ENCODE peak calls at places on chromosomes 11 and 22, in seven cellular contexts. W, O, Q, X, E, U and A are unnamed samples.

GRCh38 chr22:40898850-40899357 is 37.0 kb upstream of the DNAJB7 start:
- DNase-seq in Q (peak; percentile 23), X (no peak), O (peak; percentile 23), U (no peak), E (peak; percentile 71), W (peak; percentile 62), A (no peak)

GRCh38 chr11:66050581-66051231 is 1.5 kb upstream of the SF3B2 start:
- DNase-seq in W (no peak), E (peak; percentile 47), U (no peak), Q (no peak), X (no peak), O (peak; percentile 46), A (no peak)

GRCh38 chr11:9462172-9462799 is 1.5 kb downstream of the ZNF143 start:
- DNase-seq in E (peak; percentile 14), O (no peak), Q (no peak), X (no peak), U (no peak), W (no peak), A (no peak)

GRCh38 chr11:126963603-126964353 is 36.8 kb downstream of the KIRREL3 start:
- DNase-seq in X (peak; percentile 17), O (no peak), W (no peak), U (no peak), E (no peak), Q (no peak), A (no peak)

GRCh38 chr11:101870510-101870909 is 44.3 kb upstream of the CEP126 start:
- DNase-seq in X (no peak), O (no peak), U (no peak), Q (peak; percentile 41), E (no peak), W (no peak), A (no peak)

GRCh38 chr22:47367993-47368945 is 605.8 kb downstream of the TBC1D22A start:
- DNase-seq in O (no peak), W (no peak), Q (no peak), U (no peak), E (no peak), X (no peak), A (no peak)

GRCh38 chr22:26169312-26170111 is at the start of gene SEZ6L:
- DNase-seq in E (peak; percentile 79), X (no peak), W (no peak), Q (no peak), O (peak; percentile 90), U (no peak), A (no peak)

GRCh38 chr11:86313793-86314192 is 11.8 kb downstream of the HIKESHI start:
- DNase-seq in W (no peak), E (no peak), X (no peak), Q (no peak), U (no peak), O (no peak), A (no peak)

GRCh38 chr11:115170133-115170815 is 333.9 kb downstream of the CADM1 start:
- DNase-seq in X (peak; percentile 37), Q (no peak), O (peak; percentile 47), U (no peak), W (peak; percentile 18), E (peak; percentile 80), A (no peak)

GRCh38 chr11:66184728-66185127 is 83.7 kb upstream of the RAB1B start:
- DNase-seq in Q (no peak), E (peak; percentile 41), O (no peak), U (no peak), X (no peak), W (no peak), A (no peak)

GRCh38 chr22:17266261-17266971 is 47.2 kb upstream of the ADA2 start:
- DNase-seq in Q (no peak), X (peak; percentile 76), E (peak; percentile 90), O (no peak), U (no peak), W (no peak), A (no peak)

GRCh38 chr22:37381489-37381888 is 45.8 kb downstream of the ELFN2 start:
- DNase-seq in U (no peak), O (no peak), W (no peak), E (no peak), Q (no peak), X (no peak), A (no peak)

DNA sequence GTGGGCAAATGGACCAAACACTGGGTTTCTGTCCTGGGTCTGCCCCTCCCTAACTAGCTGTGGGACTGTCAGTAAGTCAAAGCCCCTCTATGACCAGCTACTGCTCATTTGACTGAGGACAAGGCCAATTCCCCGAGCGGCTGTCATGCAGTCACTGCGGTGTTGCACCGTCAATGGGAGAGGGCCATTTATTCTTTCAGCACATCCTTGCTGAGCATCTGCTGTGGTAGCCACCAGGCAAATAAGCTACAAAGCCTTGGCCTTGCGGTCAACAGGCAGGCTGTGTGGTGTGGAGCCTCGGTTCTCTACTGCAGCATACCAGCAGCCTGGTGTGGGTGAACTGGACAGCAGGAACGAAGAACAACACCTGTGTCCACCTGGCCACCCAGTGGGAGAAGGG is 25.8 kb upstream of the SERPIND1 start:
- DNase-seq in X (no peak), O (no peak), W (no peak), Q (no peak), U (no peak), E (no peak), A (no peak)
- H3K27ac ChIP-seq in X (no peak overlapping the region), O (no peak overlapping the region), W (no peak overlapping the region), Q (no peak overlapping the region), U (peak overlapping the region; percentile 58), E (no peak overlapping the region), A (peak overlapping the region; percentile 41)

GRCh38 chr11:1033016-1033798 is 3.3 kb downstream of the MUC6 start:
- DNase-seq in W (no peak), O (no peak), E (no peak), Q (no peak), X (no peak), U (no peak), A (no peak)

GRCh38 chr11:1036303-1036923 is at the start of gene MUC6:
- DNase-seq in U (no peak), O (no peak), W (no peak), Q (no peak), E (peak; percentile 49), X (no peak), A (no peak)

GRCh38 chr11:1034001-1034400 is 2.5 kb downstream of the MUC6 start:
- DNase-seq in O (no peak), W (no peak), E (no peak), U (no peak), X (no peak), Q (no peak), A (no peak)

GRCh38 chr11:1035577-1036283 is 788 bp downstream of the MUC6 start:
- DNase-seq in E (no peak), O (no peak), X (no peak), U (no peak), Q (no peak), W (no peak), A (no peak)

GRCh38 chr11:1034456-1035295 is 1.8 kb downstream of the MUC6 start:
- DNase-seq in Q (no peak), E (no peak), X (no peak), W (no peak), U (no peak), O (no peak), A (no peak)
- TF ChIP-seq POLR2AphosphoS5 in Q (no peak), E (no peak), X (no peak), W (no peak), U (no peak), O (no peak), A (no peak)

DNA sequence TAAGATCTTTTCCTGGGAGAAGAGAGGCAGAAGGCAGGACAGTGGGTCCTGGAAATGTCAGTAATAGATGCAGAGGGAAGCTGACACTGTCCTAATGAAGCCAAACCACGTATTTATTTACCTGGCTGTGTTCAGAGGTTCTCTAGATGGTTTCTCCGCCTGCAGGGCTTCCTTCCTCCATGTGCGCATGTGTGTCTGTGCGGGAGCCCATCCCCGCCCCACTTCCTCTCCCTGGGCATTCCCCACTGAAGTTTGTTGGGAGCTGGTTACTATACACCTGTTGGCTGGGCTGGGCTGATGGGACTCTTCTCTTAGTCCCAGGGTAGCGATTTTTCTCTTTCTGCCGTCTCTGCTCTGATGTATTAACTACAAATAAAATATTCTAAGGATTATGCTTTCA is 204.9 kb upstream of the TBCEL start:
- DNase-seq in U (peak; percentile 49), X (no peak), Q (no peak), W (peak; percentile 14), O (no peak), E (no peak), A (no peak)
- H3K27ac ChIP-seq in U (no peak overlapping the region), X (no peak overlapping the region), Q (no peak overlapping the region), W (peak overlapping the region; percentile 84), O (no peak overlapping the region), E (no peak overlapping the region), A (no peak overlapping the region)

GRCh38 chr22:27230189-27230588 is 571.4 kb downstream of the MN1 start:
- DNase-seq in W (no peak), Q (no peak), X (no peak), O (no peak), E (no peak), U (no peak), A (no peak)
- TF ChIP-seq POLR2AphosphoS5 in W (no peak), Q (no peak), X (no peak), O (no peak), E (no peak), U (no peak), A (no peak)

DNA sequence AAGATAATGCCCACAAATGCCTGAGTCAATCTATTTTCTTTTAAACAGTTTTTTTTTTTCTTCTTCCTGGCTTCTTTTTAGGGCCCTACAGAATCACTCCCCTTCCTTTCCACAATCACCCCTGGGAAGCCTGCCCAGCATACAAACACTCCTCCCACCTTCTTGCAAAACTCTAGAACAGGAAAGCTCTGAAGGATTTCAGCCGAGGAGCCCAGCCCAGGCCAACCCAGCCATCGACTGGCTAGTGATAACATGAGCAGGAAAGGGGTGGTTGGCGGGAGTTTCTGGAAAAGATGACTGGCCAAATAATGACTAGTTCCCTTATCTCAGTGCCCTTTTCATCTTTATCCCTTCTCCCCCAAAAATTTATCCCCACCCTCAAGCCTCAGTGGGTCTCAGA is 68.2 kb downstream of the USP35 start:
- DNase-seq in U (no peak), Q (no peak), E (no peak), W (no peak), O (no peak), X (peak; percentile 76), A (peak; percentile 88)
- H3K27ac ChIP-seq in U (peak overlapping the region; percentile 70), Q (no peak overlapping the region), E (no peak overlapping the region), W (no peak overlapping the region), O (no peak overlapping the region), X (peak overlapping the region; percentile 9), A (no peak overlapping the region)

DNA sequence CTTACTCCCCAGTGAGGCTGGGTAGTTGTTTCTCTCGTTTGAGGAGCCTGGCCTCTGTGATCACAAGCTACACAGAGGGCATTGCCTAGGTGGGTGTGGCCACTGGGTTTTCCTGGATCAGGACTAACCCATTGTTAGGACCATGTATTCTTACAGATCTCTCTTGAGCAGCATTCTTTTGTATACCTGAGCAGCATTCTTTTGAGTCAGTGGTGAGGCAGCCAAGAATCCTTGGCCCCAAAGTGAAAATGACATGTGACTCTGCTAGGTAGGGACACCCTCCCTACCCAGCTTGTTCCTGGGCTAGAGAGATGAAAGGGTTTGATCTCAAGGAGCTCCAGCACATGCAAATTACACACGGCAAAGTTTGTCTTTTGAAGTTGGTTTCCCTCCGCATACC is 55.1 kb upstream of the HORMAD2 start:
- DNase-seq in E (peak; percentile 3), W (no peak), U (peak; percentile 81), Q (no peak), X (no peak), O (no peak), A (no peak)
- TF ChIP-seq POLR2AphosphoS5 in E (no peak), W (no peak), U (no peak), Q (no peak), X (no peak), O (no peak), A (no peak)

GRCh38 chr11:41451011-41451410 is 8.4 kb downstream of the LRRC4C start:
- DNase-seq in W (no peak), X (no peak), E (no peak), O (no peak), U (no peak), Q (no peak), A (no peak)
- H3K27ac ChIP-seq in W (no peak overlapping the region), X (no peak overlapping the region), E (no peak overlapping the region), O (no peak overlapping the region), U (no peak overlapping the region), Q (no peak overlapping the region), A (no peak overlapping the region)